ENCODE peak calls at places on chromosomes 4 and X, in four cellular contexts. F is NCI-H2081, R is T-cell, Z is endothelial cell. U is an unnamed sample.

GRCh38 chr4:123987408-123987807 is 590.8 kb downstream of the SPRY1 start:
- DNase-seq in F (no peak), Z (no peak), R (no peak), U (no peak)

GRCh38 chr4:132180020-132180427 is 969.1 kb upstream of the PCDH10 start:
- DNase-seq in F (no peak), R (no peak), Z (no peak), U (no peak)

GRCh38 chrX:44997888-44998287 is 124.9 kb downstream of the KDM6A start:
- DNase-seq in F (no peak), R (no peak), Z (no peak), U (no peak)

GRCh38 chr4:27692098-27692679 is 831.5 kb downstream of the STIM2 start:
- DNase-seq in F (peak), Z (peak), R (no peak), U (peak)

GRCh38 chrX:111460612-111461011 is 48.6 kb upstream of the DCX start:
- DNase-seq in R (no peak), F (no peak), Z (no peak), U (no peak)

GRCh38 chr4:73251384-73251783 is 7.2 kb downstream of the ANKRD17 start:
- DNase-seq in R (no peak), Z (no peak), F (no peak), U (no peak)

GRCh38 chr4:13888112-13888511 is 260.6 kb upstream of the BOD1L1 start:
- DNase-seq in F (no peak), Z (no peak), R (no peak), U (no peak)

GRCh38 chrX:6472652-6473342 is 62.1 kb downstream of the VCX3A start:
- DNase-seq in F (no peak), Z (no peak), R (no peak), U (no peak)

GRCh38 chrX:153882086-153882498 is 3.9 kb downstream of the L1CAM start:
- DNase-seq in R (no peak), Z (no peak), F (no peak), U (peak)

GRCh38 chrX:110851780-110852179 is 56.2 kb upstream of the CHRDL1 start:
- DNase-seq in F (no peak), R (no peak), Z (no peak), U (no peak)

GRCh38 chrX:57156397-57157049 is 19.3 kb upstream of the SPIN2A start:
- DNase-seq in F (peak), Z (peak), R (no peak), U (no peak)

GRCh38 chr4:102318526-102318925 is 26.8 kb downstream of the SLC39A8 start:
- DNase-seq in F (no peak), Z (no peak), R (no peak), U (no peak)

GRCh38 chr4:38935391-38936073 is 67.9 kb downstream of the FAM114A1 start:
- DNase-seq in R (no peak), Z (no peak), F (no peak), U (no peak)

GRCh38 chr4:27350161-27350560 is 489.5 kb downstream of the STIM2 start:
- DNase-seq in F (no peak), Z (no peak), R (no peak), U (no peak)

GRCh38 chr4:130736436-130737185 is 1640.7 kb downstream of the C4orf33 start:
- DNase-seq in R (no peak), F (no peak), Z (no peak), U (no peak)

GRCh38 chr4:147409350-147409749 is 71.5 kb upstream of the EDNRA start:
- DNase-seq in Z (no peak), F (no peak), R (no peak), U (no peak)

GRCh38 chr4:104591505-104591904 is 96.8 kb upstream of the CXXC4 start:
- DNase-seq in Z (peak), F (peak), R (no peak), U (no peak)

GRCh38 chrX:105608745-105609144 is 213.6 kb upstream of the NRK start:
- DNase-seq in F (no peak), Z (no peak), R (no peak), U (no peak)

GRCh38 chr4:102608190-102608589 is 107.0 kb downstream of the NFKB1 start:
- DNase-seq in Z (no peak), F (no peak), R (no peak), U (no peak)

GRCh38 chr4:74335341-74336019 is 27.2 kb downstream of the EPGN start:
- DNase-seq in F (no peak), Z (no peak), R (no peak), U (no peak)

GRCh38 chrX:39633293-39633692 is 464.5 kb downstream of the BCOR start:
- DNase-seq in R (no peak), Z (no peak), F (no peak), U (no peak)

U was measured in HuH-7.